ENCODE peak calls at places on chromosomes 12 and 14, in six cellular contexts. One of them, this sample, is unnamed.

GRCh38 chr12:49702009-49702408 is 5.2 kb downstream of the FMNL3 start:
- DNase-seq in kidney: no peak
- DNase-seq in brain microvascular endothelial cell: no peak
- DNase-seq in endothelial cell of umbilical vein: no peak
- DNase-seq in astrocyte: no peak
- DNase-seq in OCI-LY7: peak; percentile 56
- DNase-seq in this sample: no peak

GRCh38 chr12:48815281-48816110 is 2.8 kb upstream of the CACNB3 start:
- DNase-seq in kidney: peak; percentile 91
- DNase-seq in brain microvascular endothelial cell: peak; percentile 76
- DNase-seq in endothelial cell of umbilical vein: peak; percentile 78
- DNase-seq in astrocyte: peak; percentile 74
- DNase-seq in OCI-LY7: peak; percentile 53
- DNase-seq in this sample: no peak

GRCh38 chr12:15540469-15540872 is 218.2 kb downstream of the PTPRO start:
- DNase-seq in kidney: no peak
- DNase-seq in brain microvascular endothelial cell: peak; percentile 16
- DNase-seq in endothelial cell of umbilical vein: peak; percentile 70
- DNase-seq in astrocyte: peak; percentile 77
- DNase-seq in OCI-LY7: no peak
- DNase-seq in this sample: no peak

GRCh38 chr14:30874120-30874998 is at the start of gene COCH:
- DNase-seq in kidney: peak; percentile 76
- DNase-seq in brain microvascular endothelial cell: no peak
- DNase-seq in endothelial cell of umbilical vein: no peak
- DNase-seq in astrocyte: no peak
- DNase-seq in OCI-LY7: peak; percentile 82
- DNase-seq in this sample: peak; percentile 57

GRCh38 chr12:124921200-124922008 is 7.0 kb upstream of the UBC start:
- DNase-seq in kidney: no peak
- DNase-seq in brain microvascular endothelial cell: peak; percentile 67
- DNase-seq in endothelial cell of umbilical vein: peak; percentile 72
- DNase-seq in astrocyte: peak; percentile 41
- DNase-seq in OCI-LY7: peak; percentile 96
- DNase-seq in this sample: peak; percentile 75

GRCh38 chr12:40063424-40063823 is 42.5 kb downstream of the SLC2A13 start:
- DNase-seq in kidney: no peak
- DNase-seq in brain microvascular endothelial cell: no peak
- DNase-seq in endothelial cell of umbilical vein: no peak
- DNase-seq in astrocyte: peak; percentile 34
- DNase-seq in OCI-LY7: no peak
- DNase-seq in this sample: no peak

GRCh38 chr12:89862511-89863331 is 154.1 kb upstream of the ATP2B1 start:
- DNase-seq in kidney: no peak
- DNase-seq in brain microvascular endothelial cell: no peak
- DNase-seq in endothelial cell of umbilical vein: peak; percentile 61
- DNase-seq in astrocyte: no peak
- DNase-seq in OCI-LY7: peak; percentile 91
- DNase-seq in this sample: peak; percentile 33

GRCh38 chr14:95106966-95107365 is 50.4 kb downstream of the DICER1 start:
- DNase-seq in kidney: no peak
- DNase-seq in brain microvascular endothelial cell: no peak
- DNase-seq in endothelial cell of umbilical vein: no peak
- DNase-seq in astrocyte: no peak
- DNase-seq in OCI-LY7: no peak
- DNase-seq in this sample: no peak

GRCh38 chr14:27750096-27750495 is 1016.5 kb upstream of the FOXG1 start:
- DNase-seq in kidney: no peak
- DNase-seq in brain microvascular endothelial cell: no peak
- DNase-seq in endothelial cell of umbilical vein: no peak
- DNase-seq in astrocyte: no peak
- DNase-seq in OCI-LY7: no peak
- DNase-seq in this sample: no peak

GRCh38 chr14:90616881-90617280 is 199.3 kb downstream of the TTC7B start:
- DNase-seq in kidney: no peak
- DNase-seq in brain microvascular endothelial cell: no peak
- DNase-seq in endothelial cell of umbilical vein: peak; percentile 93
- DNase-seq in astrocyte: no peak
- DNase-seq in OCI-LY7: no peak
- DNase-seq in this sample: no peak

GRCh38 chr14:58107947-58108552 is 44.0 kb downstream of the ARMH4 start:
- DNase-seq in kidney: no peak
- DNase-seq in brain microvascular endothelial cell: peak; percentile 40
- DNase-seq in endothelial cell of umbilical vein: peak; percentile 67
- DNase-seq in astrocyte: peak; percentile 40
- DNase-seq in OCI-LY7: peak; percentile 56
- DNase-seq in this sample: peak; percentile 27

GRCh38 chr12:47837190-47838171 is 17.8 kb upstream of the HDAC7 start:
- DNase-seq in kidney: no peak
- DNase-seq in brain microvascular endothelial cell: no peak
- DNase-seq in endothelial cell of umbilical vein: peak; percentile 70
- DNase-seq in astrocyte: no peak
- DNase-seq in OCI-LY7: peak; percentile 76
- DNase-seq in this sample: peak; percentile 28

GRCh38 chr14:22559041-22559440 is 30.0 kb downstream of the DAD1 start:
- DNase-seq in kidney: no peak
- DNase-seq in brain microvascular endothelial cell: no peak
- DNase-seq in endothelial cell of umbilical vein: no peak
- DNase-seq in astrocyte: no peak
- DNase-seq in OCI-LY7: no peak
- DNase-seq in this sample: no peak

GRCh38 chr14:82113710-82114109 is 580.1 kb upstream of the SEL1L start:
- DNase-seq in kidney: no peak
- DNase-seq in brain microvascular endothelial cell: no peak
- DNase-seq in endothelial cell of umbilical vein: no peak
- DNase-seq in astrocyte: no peak
- DNase-seq in OCI-LY7: no peak
- DNase-seq in this sample: no peak
- TF ChIP-seq CTCF in kidney: no peak
- TF ChIP-seq CTCF in brain microvascular endothelial cell: no peak
- TF ChIP-seq CTCF in endothelial cell of umbilical vein: no peak
- TF ChIP-seq CTCF in astrocyte: no peak
- TF ChIP-seq CTCF in OCI-LY7: no peak
- TF ChIP-seq CTCF in this sample: no peak

DNA sequence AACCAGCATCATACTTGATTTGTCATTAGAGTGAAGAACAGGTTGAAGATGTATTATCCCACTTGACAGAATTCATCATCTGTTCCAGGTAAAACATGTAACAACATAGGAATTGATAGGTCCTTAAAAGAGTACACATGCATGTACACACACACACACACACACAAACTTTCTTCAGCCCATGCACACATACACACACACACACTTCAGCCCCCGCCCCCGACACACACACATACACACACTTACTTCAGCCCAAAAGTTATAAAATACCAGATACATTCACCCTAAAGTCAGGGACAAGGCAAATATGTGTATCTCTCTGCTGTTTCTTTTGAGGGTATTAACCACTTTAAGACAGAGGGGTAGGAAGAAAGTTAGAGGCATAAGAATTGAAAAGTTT is 15.4 kb downstream of the CAND1 start:
- DNase-seq in kidney: no peak
- DNase-seq in brain microvascular endothelial cell: no peak
- DNase-seq in endothelial cell of umbilical vein: no peak
- DNase-seq in astrocyte: no peak
- DNase-seq in OCI-LY7: no peak
- DNase-seq in this sample: no peak
- H3K36me3 ChIP-seq in kidney: peaks cover 4% of the 10 kb centered on the region
- H3K36me3 ChIP-seq in brain microvascular endothelial cell: peaks cover 5% of the 10 kb centered on the region
- H3K36me3 ChIP-seq in endothelial cell of umbilical vein: peaks cover 3% of the 10 kb centered on the region
- H3K36me3 ChIP-seq in astrocyte: peaks cover 11% of the 10 kb centered on the region
- H3K36me3 ChIP-seq in OCI-LY7: peaks cover 91% of the 10 kb centered on the region
- H3K36me3 ChIP-seq in this sample: peaks cover 3% of the 10 kb centered on the region

GRCh38 chr14:101055106-101055662 is 151.7 kb upstream of the RTL1 start:
- DNase-seq in kidney: peak; percentile 41
- DNase-seq in brain microvascular endothelial cell: no peak
- DNase-seq in endothelial cell of umbilical vein: no peak
- DNase-seq in astrocyte: no peak
- DNase-seq in OCI-LY7: no peak
- DNase-seq in this sample: no peak

GRCh38 chr14:101057394-101057793 is 153.9 kb upstream of the RTL1 start:
- DNase-seq in kidney: no peak
- DNase-seq in brain microvascular endothelial cell: no peak
- DNase-seq in endothelial cell of umbilical vein: no peak
- DNase-seq in astrocyte: no peak
- DNase-seq in OCI-LY7: no peak
- DNase-seq in this sample: no peak

GRCh38 chr14:101054671-101055070 is 151.1 kb upstream of the RTL1 start:
- DNase-seq in kidney: peak; percentile 40
- DNase-seq in brain microvascular endothelial cell: no peak
- DNase-seq in endothelial cell of umbilical vein: no peak
- DNase-seq in astrocyte: peak; percentile 25
- DNase-seq in OCI-LY7: no peak
- DNase-seq in this sample: no peak

GRCh38 chr14:101056446-101056845 is 152.9 kb upstream of the RTL1 start:
- DNase-seq in kidney: no peak
- DNase-seq in brain microvascular endothelial cell: no peak
- DNase-seq in endothelial cell of umbilical vein: no peak
- DNase-seq in astrocyte: no peak
- DNase-seq in OCI-LY7: no peak
- DNase-seq in this sample: no peak

DNA sequence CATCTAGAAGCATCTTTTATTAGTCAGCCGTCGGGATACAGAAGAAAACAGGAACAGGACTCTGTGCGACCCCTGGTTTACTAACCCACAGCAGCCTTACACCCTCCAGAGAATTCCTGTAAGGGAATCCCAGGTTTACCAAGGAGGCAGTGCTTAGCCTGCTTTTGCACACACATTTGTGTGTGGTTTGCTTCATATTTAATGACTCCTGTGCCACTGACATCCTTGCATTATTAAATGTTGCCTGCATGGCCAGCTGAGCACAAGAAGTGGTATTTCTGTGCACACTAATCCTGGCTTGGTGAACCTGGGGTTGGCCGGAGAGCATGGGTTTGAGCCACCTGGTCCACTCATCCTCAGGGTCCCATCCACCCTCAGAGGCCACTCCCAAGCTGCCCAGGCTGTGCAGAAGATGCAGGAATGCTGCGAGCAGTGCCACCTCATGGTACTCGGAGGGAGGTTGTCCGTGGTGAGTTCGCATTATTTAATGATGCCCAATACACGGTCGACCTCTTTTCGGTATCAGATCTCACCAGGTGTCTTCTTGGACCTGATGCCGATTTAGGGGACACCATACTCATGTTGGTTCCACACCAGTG is 152.4 kb upstream of the RTL1 start:
- DNase-seq in kidney: no peak
- DNase-seq in brain microvascular endothelial cell: no peak
- DNase-seq in endothelial cell of umbilical vein: no peak
- DNase-seq in astrocyte: no peak
- DNase-seq in OCI-LY7: no peak
- DNase-seq in this sample: no peak
- TF ChIP-seq CTCF in kidney: no peak
- TF ChIP-seq CTCF in brain microvascular endothelial cell: no peak
- TF ChIP-seq CTCF in endothelial cell of umbilical vein: no peak
- TF ChIP-seq CTCF in astrocyte: no peak
- TF ChIP-seq CTCF in OCI-LY7: no peak
- TF ChIP-seq CTCF in this sample: no peak

DNA sequence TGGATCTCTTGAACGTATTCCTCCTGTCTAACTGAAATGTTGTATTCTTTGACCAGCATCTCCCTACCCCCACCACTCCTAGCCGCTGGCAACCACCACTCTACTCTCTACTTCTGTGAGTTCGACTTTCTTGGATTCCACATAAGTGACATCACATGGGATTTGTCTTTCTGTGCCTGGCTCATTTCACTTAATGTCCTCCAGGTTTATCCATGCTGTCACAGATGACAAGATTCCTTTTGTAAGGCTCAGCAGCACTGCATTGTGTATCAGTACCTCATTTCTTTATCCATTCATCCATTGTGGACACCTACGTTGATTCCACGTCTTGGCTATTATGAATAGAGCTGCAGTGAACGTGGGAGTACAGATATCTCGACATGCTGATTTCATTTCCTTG is 10.5 kb downstream of the PRKAB1 start:
- DNase-seq in kidney: no peak
- DNase-seq in brain microvascular endothelial cell: no peak
- DNase-seq in endothelial cell of umbilical vein: no peak
- DNase-seq in astrocyte: peak; percentile 62
- DNase-seq in OCI-LY7: no peak
- DNase-seq in this sample: no peak
- H3K36me3 ChIP-seq in kidney: peaks cover 66% of the 10 kb centered on the region
- H3K36me3 ChIP-seq in brain microvascular endothelial cell: peaks cover 69% of the 10 kb centered on the region
- H3K36me3 ChIP-seq in endothelial cell of umbilical vein: peaks cover 14% of the 10 kb centered on the region
- H3K36me3 ChIP-seq in astrocyte: peaks cover 63% of the 10 kb centered on the region
- H3K36me3 ChIP-seq in OCI-LY7: peaks cover 100% of the 10 kb centered on the region
- H3K36me3 ChIP-seq in this sample: peaks cover 61% of the 10 kb centered on the region

GRCh38 chr12:104604070-104604994 is 147.6 kb downstream of the CHST11 start:
- DNase-seq in kidney: peak; percentile 89
- DNase-seq in brain microvascular endothelial cell: peak; percentile 97
- DNase-seq in endothelial cell of umbilical vein: peak; percentile 98
- DNase-seq in astrocyte: peak; percentile 97
- DNase-seq in OCI-LY7: peak; percentile 88
- DNase-seq in this sample: peak; percentile 57
- TF ChIP-seq CTCF in kidney: no peak
- TF ChIP-seq CTCF in brain microvascular endothelial cell: no peak
- TF ChIP-seq CTCF in endothelial cell of umbilical vein: no peak
- TF ChIP-seq CTCF in astrocyte: no peak
- TF ChIP-seq CTCF in OCI-LY7: no peak
- TF ChIP-seq CTCF in this sample: no peak

This sample was measured in CD8-positive, alpha-beta T cell.